ENCODE peak calls at places on chromosomes 16 and 17, in four cellular contexts. F is activated CD4-positive, alpha-beta T cell treated with anti-CD3 and anti-CD28 coated beads for 36 hours; R is endothelial cell; G is activated naive CD8-positive, alpha-beta T cell treated with anti-CD3 and anti-CD28 coated beads for 36 hours. P is an unnamed sample.

GRCh38 chr17:40355123-40355803 is 9.3 kb downstream of the GJD3 start:
- DNase-seq in R (peak), F (peak), G (peak), P (peak)

GRCh38 chr17:72724375-72724774 is 368.1 kb downstream of the SLC39A11 start:
- DNase-seq in R (no peak), G (no peak), F (no peak), P (no peak)

GRCh38 chr16:51766739-51767138 is 615.7 kb upstream of the SALL1 start:
- DNase-seq in G (no peak), R (no peak), F (no peak), P (peak)

GRCh38 chr17:72471296-72471695 is 350.5 kb downstream of the SOX9 start:
- DNase-seq in F (no peak), G (no peak), R (no peak), P (no peak)

GRCh38 chr16:69286941-69287713 is 24.0 kb upstream of the VPS4A start:
- DNase-seq in G (no peak), R (peak), F (peak), P (peak)

GRCh38 chr16:81729451-81729850 is 49.6 kb upstream of the PLCG2 start:
- DNase-seq in R (no peak), F (peak), G (no peak), P (peak)

GRCh38 chr16:89011909-89012621 is 35.1 kb upstream of the CBFA2T3 start:
- DNase-seq in F (no peak), G (no peak), R (no peak), P (no peak)

GRCh38 chr16:12573730-12574383 is 229.8 kb downstream of the CPPED1 start:
- DNase-seq in G (peak), F (peak), R (peak), P (peak)

GRCh38 chr16:12229759-12230594 is 253.4 kb downstream of the SNX29 start:
- DNase-seq in F (no peak), R (no peak), G (no peak), P (no peak)

GRCh38 chr16:67311607-67312449 is 14.7 kb downstream of the KCTD19 start:
- DNase-seq in F (peak), G (peak), R (no peak), P (no peak)

P was measured in NB4.